ENCODE peak calls at places on chromosomes 13 and 19, in eight cellular contexts. R is IMR-90; J is T-cell; C is HCEC 1CT; N is stimulated activated CD8-positive, alpha-beta memory T cell treated with anti-CD3 and anti-CD28 coated beads, Interleukin-15, amount 100 ng/mL, for 1 hour; U is left cardiac atrium; A is activated CD4-positive, alpha-beta T cell treated with anti-CD3 and anti-CD28 coated beads for 24 hours; D is lung microvascular endothelial cell. E is an unnamed sample.

GRCh38 chr19:3108775-3109174 is 14.6 kb downstream of the GNA11 start:
- DNase-seq in N (peak), C (peak), J (peak), D (peak), A (peak), R (peak), U (peak), E (peak)

GRCh38 chr19:10828981-10829821 is 6.8 kb downstream of the TMED1 start:
- DNase-seq in R (no peak), A (no peak), J (no peak), C (no peak), U (no peak), D (no peak), N (no peak), E (no peak)

GRCh38 chr13:85896516-85897450 is 97.6 kb upstream of the SLITRK6 start:
- DNase-seq in N (no peak), A (no peak), U (no peak), R (peak), C (no peak), D (no peak), J (no peak), E (no peak)

GRCh38 chr19:1085053-1085658 is 10.0 kb downstream of the POLR2E start:
- DNase-seq in C (no peak), J (no peak), D (no peak), R (no peak), U (no peak), A (no peak), N (no peak), E (no peak)

GRCh38 chr13:111614009-111614408 is 293.6 kb downstream of the TEX29 start:
- DNase-seq in R (no peak), J (no peak), C (no peak), U (no peak), D (no peak), A (no peak), N (no peak), E (no peak)

GRCh38 chr19:22607653-22608430 is 26.3 kb upstream of the ZNF492 start:
- DNase-seq in A (no peak), R (no peak), N (no peak), J (no peak), C (no peak), D (no peak), U (no peak), E (no peak)

GRCh38 chr13:99065250-99066015 is 87.6 kb upstream of the DOCK9 start:
- DNase-seq in N (no peak), D (no peak), C (no peak), U (no peak), R (no peak), A (no peak), J (no peak), E (no peak)

GRCh38 chr19:23983406-23983805 is 68.7 kb downstream of the ZNF726 start:
- DNase-seq in J (no peak), U (no peak), R (no peak), D (no peak), N (no peak), A (no peak), C (no peak), E (no peak)

GRCh38 chr13:48220592-48221300 is 12.3 kb upstream of the ITM2B start:
- DNase-seq in J (no peak), U (no peak), N (no peak), D (no peak), R (no peak), C (no peak), A (no peak), E (no peak)

GRCh38 chr19:51387924-51388389 is at the start of gene LIM2:
- DNase-seq in C (no peak), U (no peak), D (no peak), N (no peak), A (no peak), R (no peak), J (no peak), E (no peak)

GRCh38 chr19:8302357-8302691 is 5.8 kb downstream of the CD320 start:
- DNase-seq in C (no peak), J (no peak), N (no peak), U (peak), R (no peak), A (no peak), D (no peak), E (peak)

GRCh38 chr19:18507021-18507726 is 14.7 kb downstream of the ELL start:
- DNase-seq in J (peak), N (no peak), D (no peak), U (peak), C (no peak), R (no peak), A (no peak), E (no peak)

GRCh38 chr19:40320558-40320935 is 27.6 kb downstream of the C19orf47 start:
- DNase-seq in U (no peak), D (no peak), C (no peak), N (no peak), A (no peak), J (no peak), R (no peak), E (no peak)

GRCh38 chr13:30204564-30204963 is 102.8 kb downstream of the KATNAL1 start:
- DNase-seq in C (no peak), U (no peak), D (no peak), R (no peak), A (no peak), N (no peak), J (no peak), E (no peak)

GRCh38 chr13:113427562-113428468 is 25.5 kb downstream of the ADPRHL1 start:
- DNase-seq in U (no peak), N (no peak), J (no peak), A (no peak), D (no peak), C (no peak), R (peak), E (no peak)

GRCh38 chr19:51327066-51327985 is 14.6 kb downstream of the VSIG10L start:
- DNase-seq in J (peak), C (no peak), N (no peak), R (peak), U (peak), D (peak), A (peak), E (no peak)

GRCh38 chr13:21033224-21033855 is 28.0 kb downstream of the LATS2 start:
- DNase-seq in R (no peak), D (no peak), N (no peak), U (peak), A (no peak), J (no peak), C (peak), E (no peak)

GRCh38 chr13:27728271-27728670 is 64.0 kb upstream of the GSX1 start:
- DNase-seq in J (no peak), N (no peak), R (no peak), A (no peak), U (no peak), C (no peak), D (peak), E (no peak)

GRCh38 chr19:47399198-47399597 is 20.1 kb downstream of the MEIS3 start:
- DNase-seq in J (no peak), D (no peak), N (no peak), U (no peak), R (no peak), A (no peak), C (no peak), E (no peak)